ENCODE peak calls at places on chromosome 12, in four cellular contexts. L is mesenteric fat pad, X is activated T-cell treated with anti-CD3 and anti-CD28 coated beads for 1 hour, D is ELR. C is an unnamed sample.

GRCh38 chr12:1972260-1972659 is 32.0 kb downstream of the DCP1B start:
- DNase-seq in X (no peak), D (peak), L (no peak), C (no peak)

GRCh38 chr12:3246253-3246652 is 169.1 kb downstream of the TSPAN9 start:
- DNase-seq in L (no peak), X (no peak), D (no peak), C (no peak)

GRCh38 chr12:3604281-3604680 is 113.3 kb downstream of the PRMT8 start:
- DNase-seq in L (no peak), D (no peak), X (no peak), C (no peak)

GRCh38 chr12:44431647-44432352 is 444.3 kb downstream of the NELL2 start:
- DNase-seq in D (no peak), X (no peak), L (no peak), C (no peak)

GRCh38 chr12:78530065-78530765 is 334.4 kb upstream of the SYT1 start:
- DNase-seq in D (peak), X (no peak), L (no peak), C (no peak)

GRCh38 chr12:49024543-49024942 is 6.0 kb upstream of the PRKAG1 start:
- DNase-seq in X (no peak), D (no peak), L (no peak), C (no peak)

GRCh38 chr12:252634-253033 is 10.0 kb downstream of the SLC6A13 start:
- DNase-seq in X (no peak), D (no peak), L (no peak), C (no peak)

GRCh38 chr12:120999191-121000120 is 16.8 kb downstream of the C12orf43 start:
- DNase-seq in X (no peak), D (no peak), L (no peak), C (no peak)

GRCh38 chr12:67482751-67483661 is 165.5 kb upstream of the DYRK2 start:
- DNase-seq in L (no peak), D (peak), X (peak), C (peak)

GRCh38 chr12:89185181-89185580 is 167.1 kb downstream of the DUSP6 start:
- DNase-seq in D (no peak), L (no peak), X (no peak), C (no peak)

GRCh38 chr12:121009744-121010143 is 6.5 kb downstream of the C12orf43 start:
- DNase-seq in L (no peak), D (peak), X (no peak), C (no peak)

GRCh38 chr12:114555451-114555850 is 128.5 kb downstream of the TBX3 start:
- DNase-seq in L (no peak), X (no peak), D (no peak), C (no peak)

C was measured in T follicular helper cell.